ENCODE peak calls at places on chromosome 9, in six cellular contexts. F is Calu3, I is HFF-Myc, E is GM23338, V is neural crest cell, K is heart right ventricle. X is an unnamed sample.

GRCh38 chr9:81264516-81264915 is 424.8 kb downstream of the TLE1 start:
- DNase-seq in V (no peak), K (peak; percentile 36), I (no peak), E (no peak), F (no peak), X (no peak)

GRCh38 chr9:125747053-125747764 is at the start of gene PBX3:
- DNase-seq in V (peak; percentile 48), I (no peak), F (peak; percentile 30), E (peak; percentile 69), K (peak; percentile 48), X (peak; percentile 69)

GRCh38 chr9:115391166-115391825 is 273.3 kb upstream of the TNC start:
- DNase-seq in F (no peak), I (no peak), V (no peak), E (no peak), K (no peak), X (no peak)

GRCh38 chr9:119156354-119156753 is 212.9 kb downstream of the BRINP1 start:
- DNase-seq in I (no peak), E (no peak), K (no peak), V (no peak), F (no peak), X (no peak)

GRCh38 chr9:69174645-69175487 is 789 bp downstream of the TJP2 start:
- DNase-seq in K (peak; percentile 60), V (no peak), E (peak; percentile 78), F (no peak), I (peak; percentile 76), X (peak; percentile 50)

GRCh38 chr9:120617637-120617979 is 37.6 kb upstream of the CDK5RAP2 start:
- DNase-seq in F (no peak), E (no peak), I (no peak), K (no peak), V (no peak), X (no peak)

GRCh38 chr9:132049323-132049882 is 30.3 kb downstream of the MED27 start:
- DNase-seq in K (no peak), I (no peak), V (no peak), E (no peak), F (no peak), X (no peak)

GRCh38 chr9:106502930-106503329 is 360.0 kb upstream of the ZNF462 start:
- DNase-seq in I (no peak), E (no peak), K (no peak), V (no peak), F (no peak), X (no peak)

GRCh38 chr9:101140728-101141127 is 112.2 kb downstream of the PLPPR1 start:
- DNase-seq in E (no peak), K (no peak), V (no peak), I (no peak), F (no peak), X (no peak)

GRCh38 chr9:109267555-109267954 is 53.3 kb downstream of the EPB41L4B start:
- DNase-seq in F (no peak), K (no peak), E (no peak), V (no peak), I (no peak), X (no peak)

GRCh38 chr9:134403682-134404301 is 77.5 kb downstream of the RXRA start:
- DNase-seq in V (no peak), K (peak; percentile 85), I (peak; percentile 12), E (no peak), F (no peak), X (no peak)

GRCh38 chr9:17742065-17742464 is 163.2 kb downstream of the SH3GL2 start:
- DNase-seq in E (peak; percentile 90), V (no peak), K (no peak), F (no peak), I (no peak), X (no peak)

GRCh38 chr9:33329117-33329563 is 38.8 kb downstream of the NFX1 start:
- DNase-seq in I (peak; percentile 59), K (peak; percentile 60), F (peak; percentile 80), E (no peak), V (no peak), X (no peak)

GRCh38 chr9:16964228-16964627 is 93.8 kb upstream of the BNC2 start:
- DNase-seq in I (peak; percentile 99), F (no peak), V (no peak), K (no peak), E (no peak), X (no peak)

GRCh38 chr9:125438506-125439433 is 177.1 kb downstream of the GAPVD1 start:
- DNase-seq in V (no peak), E (no peak), I (no peak), F (no peak), K (no peak), X (no peak)

GRCh38 chr9:121156263-121156731 is 45.4 kb downstream of the RAB14 start:
- DNase-seq in E (no peak), I (peak; percentile 62), F (no peak), V (no peak), K (no peak), X (no peak)

GRCh38 chr9:115877852-115878450 is 275.6 kb upstream of the PAPPA start:
- DNase-seq in K (no peak), I (no peak), E (no peak), V (no peak), F (no peak), X (no peak)

GRCh38 chr9:135032868-135033460 is 54.5 kb upstream of the OLFM1 start:
- DNase-seq in V (no peak), E (no peak), F (no peak), K (no peak), I (no peak), X (no peak)

GRCh38 chr9:136623849-136624183 is 38.9 kb upstream of the EGFL7 start:
- DNase-seq in E (no peak), K (no peak), F (no peak), V (no peak), I (no peak), X (no peak)

GRCh38 chr9:136626066-136626725 is 36.5 kb upstream of the EGFL7 start:
- DNase-seq in V (no peak), K (no peak), F (no peak), I (no peak), E (no peak), X (peak; percentile 4)

GRCh38 chr9:136624184-136624951 is 38.3 kb upstream of the EGFL7 start:
- DNase-seq in E (no peak), F (no peak), K (no peak), V (no peak), I (no peak), X (no peak)

GRCh38 chr9:136626740-136627642 is 35.7 kb upstream of the EGFL7 start:
- DNase-seq in K (peak; percentile 4), E (no peak), I (no peak), V (no peak), F (no peak), X (peak; percentile 18)

DNA sequence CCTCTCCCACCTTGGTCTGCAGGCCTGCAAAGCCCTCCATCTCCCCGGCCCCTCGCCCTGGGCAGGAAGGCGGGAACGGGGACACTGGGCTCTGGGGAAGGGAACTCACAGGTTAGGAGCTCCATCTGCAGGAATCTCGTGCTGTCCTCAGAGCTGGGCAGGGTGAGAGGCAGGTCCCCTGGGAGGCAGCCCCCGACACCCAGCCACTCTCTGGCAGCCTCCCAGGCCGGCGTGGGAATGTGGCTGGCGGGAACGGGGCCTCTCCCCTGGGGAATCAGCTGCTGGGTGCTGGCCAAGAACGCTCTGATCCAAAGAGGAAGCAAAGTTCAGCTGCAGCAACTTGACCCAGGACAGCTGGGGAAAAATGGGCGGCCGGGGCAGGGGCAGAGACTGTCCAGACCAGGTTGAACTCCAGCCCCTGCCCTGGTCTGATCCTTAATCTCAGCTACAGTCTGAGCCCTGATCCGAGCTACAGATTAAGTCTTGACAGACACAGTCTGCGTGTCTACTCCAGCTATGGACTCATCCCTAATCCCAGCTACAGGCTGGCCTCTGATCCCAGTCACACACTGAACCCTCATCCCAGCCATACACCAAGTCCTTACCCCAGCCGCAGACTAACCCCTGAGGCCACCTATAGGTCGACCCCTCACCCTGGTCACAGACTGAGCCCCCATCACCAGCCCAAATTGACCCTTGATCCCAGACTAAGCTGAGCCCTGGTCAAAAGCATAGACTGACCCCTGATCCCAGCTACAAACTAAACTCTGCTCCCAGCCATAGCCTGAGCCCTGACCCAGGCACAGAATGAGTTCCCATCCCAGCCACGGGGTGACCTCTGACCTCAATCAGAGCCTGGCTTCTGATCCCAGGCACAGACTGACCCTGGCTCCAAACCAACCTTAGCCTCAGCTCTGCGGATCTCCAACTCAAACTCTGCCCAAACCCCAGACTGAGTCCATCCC is 37.3 kb upstream of the EGFL7 start:
- DNase-seq in E (peak; percentile 57), F (peak; percentile 37), K (peak; percentile 92), I (peak; percentile 27), V (no peak), X (peak; percentile 7)
- TF ChIP-seq CTCF in E (peak; percentile 72), F (no peak), K (peak; percentile 70), I (peak; percentile 48), V (peak; percentile 44), X (no peak)

DNA sequence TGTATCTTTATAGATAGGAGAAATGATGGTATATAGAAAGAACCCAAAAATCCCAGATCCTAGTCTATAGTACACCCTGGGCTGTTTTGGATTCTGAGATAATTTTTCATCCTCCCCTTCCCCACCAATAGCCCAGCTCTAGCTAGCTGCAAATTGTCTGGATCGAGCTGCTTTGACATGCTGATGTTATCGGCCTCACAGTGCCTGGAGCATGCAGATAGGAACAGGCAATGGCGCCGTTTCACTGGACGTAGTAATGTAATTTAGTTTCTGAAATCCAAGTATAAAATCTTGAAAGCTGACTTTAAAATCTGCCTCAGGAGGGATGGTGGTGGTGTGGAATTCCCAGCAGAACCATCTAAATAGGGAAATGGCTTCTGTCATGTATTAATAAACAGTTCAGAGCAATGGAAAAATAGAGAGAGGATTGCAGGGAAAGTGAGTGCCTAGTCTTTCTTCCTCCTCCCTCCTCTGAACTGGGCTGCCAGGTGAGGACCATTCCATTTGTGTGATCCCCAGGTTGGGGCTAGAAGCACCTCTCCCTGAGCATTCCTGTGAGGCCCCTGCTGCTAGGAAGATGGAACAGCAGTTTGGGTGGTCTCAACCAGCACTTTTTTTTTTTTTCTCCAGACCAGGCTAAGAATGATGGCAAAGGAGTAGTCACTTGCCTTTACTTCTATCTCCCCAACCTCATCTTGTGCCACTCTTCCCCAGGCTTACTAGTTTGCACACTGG is 31.9 kb downstream of the FAM219A start:
- DNase-seq in F (no peak), K (no peak), I (no peak), E (peak; percentile 82), V (no peak), X (no peak)
- TF ChIP-seq CTCF in F (no peak), K (no peak), I (no peak), E (peak; percentile 47), V (no peak), X (no peak)

GRCh38 chr9:117073539-117074336 is 341.1 kb downstream of the ASTN2 start:
- DNase-seq in V (peak; percentile 34), E (peak; percentile 87), I (peak; percentile 9), F (no peak), K (no peak), X (peak; percentile 67)
- TF ChIP-seq CTCF in V (peak; percentile 69), E (peak; percentile 94), I (peak; percentile 60), F (no peak), K (peak; percentile 34), X (peak; percentile 67)

GRCh38 chr9:113585555-113585954 is 122.0 kb downstream of the RGS3 start:
- DNase-seq in E (no peak), I (no peak), K (no peak), F (no peak), V (no peak), X (no peak)

GRCh38 chr9:113589407-113589806 is 125.9 kb downstream of the RGS3 start:
- DNase-seq in E (no peak), I (no peak), K (peak; percentile 75), V (no peak), F (no peak), X (no peak)

GRCh38 chr9:113588242-113588810 is 124.8 kb downstream of the RGS3 start:
- DNase-seq in E (no peak), F (no peak), V (no peak), I (no peak), K (no peak), X (no peak)

GRCh38 chr9:113588936-113589335 is 125.4 kb downstream of the RGS3 start:
- DNase-seq in K (no peak), V (no peak), I (no peak), F (no peak), E (no peak), X (no peak)

GRCh38 chr9:113587471-113588031 is 124.0 kb downstream of the RGS3 start:
- DNase-seq in F (no peak), I (no peak), V (peak; percentile 67), E (peak; percentile 65), K (peak; percentile 81), X (peak; percentile 75)
- TF ChIP-seq CTCF in F (no peak), I (peak; percentile 58), V (peak; percentile 61), E (peak; percentile 79), K (peak; percentile 70), X (peak; percentile 60)